ENCODE peak calls at places on chromosomes 11 and 22, in five cellular contexts. E, A, V, L and C are unnamed samples.
A peak's percentile ranks its signal among the peaks of the same experiment; 100 is the strongest.

GRCh38 chr11:48123934-48124755 is 92.5 kb upstream of the OR4B1 start:
- DNase-seq in A (no peak), V (no peak), L (no peak), E (no peak), C (no peak)

GRCh38 chr11:3892156-3892555 is 36.7 kb downstream of the STIM1 start:
- DNase-seq in A (no peak), V (no peak), L (no peak), E (no peak), C (no peak)

GRCh38 chr11:8060801-8061554 is 20.0 kb upstream of the TUB start:
- DNase-seq in L (no peak), E (no peak), A (no peak), V (no peak), C (no peak)

GRCh38 chr11:3605721-3606324 is 36.0 kb downstream of the ART5 start:
- DNase-seq in E (no peak), L (peak; percentile 47), A (no peak), V (no peak), C (no peak)

GRCh38 chr11:2919837-2920236 is 9.4 kb downstream of the PHLDA2 start:
- DNase-seq in A (no peak), L (no peak), E (no peak), V (no peak), C (no peak)

GRCh38 chr22:46661221-46661851 is 41.1 kb downstream of the GRAMD4 start:
- DNase-seq in V (no peak), A (no peak), L (peak; percentile 85), E (peak; percentile 62), C (peak; percentile 58)

GRCh38 chr11:69641681-69642548 is 959 bp downstream of the CCND1 start:
- DNase-seq in V (no peak), E (no peak), A (no peak), L (peak; percentile 28), C (no peak)

GRCh38 chr11:66291706-66292542 is at the start of gene TMEM151A:
- DNase-seq in E (no peak), L (no peak), V (no peak), A (no peak), C (no peak)

GRCh38 chr11:66768818-66769217 is 39.8 kb upstream of the SPTBN2 start:
- DNase-seq in E (no peak), L (no peak), A (no peak), V (no peak), C (no peak)

GRCh38 chr11:119681537-119681936 is 47.5 kb downstream of the NECTIN1 start:
- DNase-seq in V (no peak), L (no peak), A (no peak), E (no peak), C (no peak)

GRCh38 chr11:11827272-11827671 is 14.5 kb upstream of the USP47 start:
- DNase-seq in L (no peak), E (no peak), V (no peak), A (no peak), C (no peak)

GRCh38 chr11:70948855-70949551 is 303.4 kb downstream of the SHANK2 start:
- DNase-seq in A (no peak), V (no peak), L (no peak), E (no peak), C (no peak)

GRCh38 chr22:50696251-50696798 is 23.7 kb downstream of the SHANK3 start:
- DNase-seq in A (no peak), E (no peak), V (no peak), L (no peak), C (no peak)

GRCh38 chr22:45317551-45318167 is 7.9 kb downstream of the FAM118A start:
- DNase-seq in V (no peak), L (peak; percentile 9), E (no peak), A (peak; percentile 45), C (no peak)

GRCh38 chr11:109298865-109299264 is 123.1 kb upstream of the C11orf87 start:
- DNase-seq in V (no peak), L (no peak), A (no peak), E (no peak), C (no peak)

GRCh38 chr22:49995413-49996191 is 17.0 kb downstream of the IL17REL start:
- DNase-seq in L (no peak), E (no peak), V (no peak), A (no peak), C (no peak)

GRCh38 chr11:64472593-64473455 is 113.9 kb downstream of the RPS6KA4 start:
- DNase-seq in E (no peak), A (no peak), V (no peak), L (no peak), C (no peak)

GRCh38 chr11:14636119-14636518 is 7.5 kb upstream of the PDE3B start:
- DNase-seq in E (no peak), L (no peak), A (no peak), V (no peak), C (no peak)

DNA sequence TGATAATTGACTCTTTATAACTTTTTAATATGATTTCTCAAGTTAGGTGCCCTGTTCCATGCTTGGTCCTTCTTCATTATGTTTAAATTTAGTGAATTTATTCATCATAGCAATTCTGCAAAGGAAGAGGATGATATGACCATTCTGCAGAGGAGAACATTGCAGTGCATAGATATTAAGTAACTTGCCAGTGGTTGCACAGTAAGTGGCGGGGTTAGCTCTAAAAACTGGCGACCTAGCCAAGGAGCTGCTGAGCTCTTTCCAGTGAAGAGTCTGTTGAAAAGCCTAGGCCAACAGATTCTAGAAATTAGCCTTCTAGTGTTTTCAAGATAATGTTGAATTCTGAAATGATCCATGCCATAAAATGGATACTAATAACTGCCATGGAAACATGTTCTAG is 4.6 kb downstream of the EWSR1 start:
- DNase-seq in A (no peak), V (no peak), E (no peak), L (no peak), C (no peak)
- H3K36me3 ChIP-seq in A (no peaks in the 10 kb centered on the region), V (peaks cover 54% of the 10 kb centered on the region), E (peaks cover 85% of the 10 kb centered on the region), L (peaks cover 70% of the 10 kb centered on the region), C (peaks cover 63% of the 10 kb centered on the region)

DNA sequence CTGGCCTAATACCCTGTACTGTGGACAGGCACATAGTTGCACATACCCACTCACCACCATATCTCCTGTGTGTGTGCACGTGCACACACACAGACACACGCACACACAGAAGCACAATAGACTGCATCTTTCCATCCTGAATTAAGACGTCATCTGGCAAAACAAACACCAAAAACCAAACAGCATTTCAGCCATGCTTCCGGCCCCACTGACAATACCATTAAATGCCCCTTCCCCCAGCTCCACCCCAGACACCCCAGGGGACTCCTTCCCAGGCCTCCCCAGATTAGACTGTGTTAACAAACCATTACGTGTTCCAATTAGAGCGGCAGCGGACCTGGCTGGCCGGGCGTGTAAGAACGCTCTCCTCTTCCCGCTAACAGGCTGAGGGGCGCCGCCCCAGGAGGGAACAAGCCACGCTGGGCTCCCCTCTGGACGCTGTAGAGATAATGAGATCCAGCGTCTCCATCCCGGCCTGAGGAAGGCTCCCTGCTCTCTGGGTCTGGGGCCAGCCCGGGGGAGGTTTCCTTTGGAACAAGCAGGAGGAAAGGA is 72.7 kb downstream of the TP53I11 start:
- DNase-seq in L (no peak), E (no peak), V (no peak), A (no peak), C (no peak)
- H3K27me3 ChIP-seq in L (peaks cover 20% of the 10 kb centered on the region), E (no peaks in the 10 kb centered on the region), V (no peaks in the 10 kb centered on the region), A (no peaks in the 10 kb centered on the region), C (no peaks in the 10 kb centered on the region)

GRCh38 chr11:1414650-1415049 is 24.9 kb downstream of the BRSK2 start:
- DNase-seq in A (no peak), E (no peak), L (no peak), V (no peak), C (no peak)
- H3K9me3 ChIP-seq in A (peaks cover 28% of the 10 kb centered on the region), E (peaks cover 41% of the 10 kb centered on the region), L (peaks cover 4% of the 10 kb centered on the region), V (no peaks in the 10 kb centered on the region), C (peaks cover 8% of the 10 kb centered on the region)

GRCh38 chr11:10305964-10306918 is 1.4 kb downstream of the ADM start:
- DNase-seq in A (no peak), V (no peak), E (no peak), L (peak; percentile 34), C (peak; percentile 14)

GRCh38 chr11:10307022-10307410 is 2.1 kb downstream of the ADM start:
- DNase-seq in L (peak; percentile 89), E (no peak), V (no peak), A (no peak), C (no peak)

GRCh38 chr11:10304495-10305261 is at the start of gene ADM:
- DNase-seq in V (peak; percentile 78), A (peak; percentile 89), E (peak; percentile 91), L (peak; percentile 94), C (peak; percentile 58)

GRCh38 chr11:10303558-10304363 is 1.1 kb upstream of the ADM start:
- DNase-seq in E (no peak), A (no peak), V (peak; percentile 30), L (peak; percentile 67), C (peak; percentile 48)

DNA sequence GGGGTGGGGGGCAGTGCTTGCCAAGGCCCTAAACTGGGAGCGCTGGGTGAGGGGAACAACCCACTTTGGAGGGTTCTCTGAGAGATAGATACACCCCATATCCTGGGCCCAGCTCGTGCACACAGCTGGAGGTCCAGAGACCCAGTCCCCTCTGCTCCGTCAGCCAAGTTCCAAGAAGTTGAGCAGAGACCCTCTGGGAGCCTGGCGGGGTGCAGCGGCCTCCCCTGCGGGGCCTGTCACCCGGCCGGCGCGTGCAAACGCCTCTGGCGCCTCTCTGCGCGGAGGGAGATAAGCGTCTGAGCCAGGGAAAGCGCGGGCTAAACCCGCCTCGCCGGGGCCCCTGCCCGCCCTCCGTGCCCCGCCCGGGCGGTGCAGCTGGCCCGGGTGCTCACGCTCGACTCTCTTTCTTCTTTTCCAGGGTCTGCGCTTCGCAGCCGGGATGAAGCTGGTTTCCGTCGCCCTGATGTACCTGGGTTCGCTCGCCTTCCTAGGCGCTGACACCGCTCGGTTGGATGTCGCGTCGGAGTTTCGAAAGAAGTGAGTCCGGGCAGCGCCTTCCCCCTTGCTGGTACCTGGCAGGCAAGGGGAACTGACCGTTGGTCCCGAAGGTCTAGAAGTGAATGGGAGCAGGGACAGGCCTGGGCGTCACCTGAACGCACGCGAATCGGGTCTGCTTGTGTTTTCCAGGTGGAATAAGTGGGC is 540 bp downstream of the ADM start:
- DNase-seq in L (peak; percentile 36), E (no peak), A (no peak), V (no peak), C (peak; percentile 37)
- H3K36me3 ChIP-seq in L (no peaks in the 10 kb centered on the region), E (peaks cover 15% of the 10 kb centered on the region), A (no peaks in the 10 kb centered on the region), V (no peaks in the 10 kb centered on the region), C (no peaks in the 10 kb centered on the region)

DNA sequence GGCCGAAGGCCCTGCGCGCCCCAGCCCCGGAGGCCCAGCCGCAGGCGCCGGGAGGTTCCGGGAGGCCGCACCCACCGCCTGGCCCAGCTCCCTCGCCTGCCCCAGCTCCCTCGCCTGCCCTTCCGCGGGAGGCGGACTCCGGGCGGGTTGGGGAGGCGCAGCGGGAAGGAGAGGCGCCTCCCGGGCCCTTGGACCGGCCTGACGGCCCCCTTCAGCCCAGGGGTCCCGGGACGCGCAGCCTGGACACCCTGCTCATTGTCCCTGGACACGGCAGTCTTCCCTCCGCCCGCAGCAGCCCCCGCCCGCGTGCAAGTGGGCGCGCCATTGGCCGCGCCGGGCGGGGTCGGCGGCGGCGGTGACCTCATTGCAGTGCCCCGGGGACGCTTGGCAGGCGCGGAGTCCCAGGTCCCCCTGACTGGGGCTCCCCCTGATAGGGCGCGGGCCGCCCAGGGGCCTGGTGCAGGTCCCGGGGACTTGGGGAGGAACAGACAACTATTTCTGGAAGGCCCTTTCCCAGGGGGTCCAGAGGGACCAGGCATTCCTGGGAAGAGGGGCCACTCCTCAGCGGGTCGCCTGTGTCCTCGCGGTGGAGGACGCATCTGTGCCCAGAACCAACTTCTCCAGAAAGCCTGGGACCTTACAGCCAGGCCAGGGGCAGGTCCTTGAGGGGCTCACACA is 501 bp downstream of the CD151 start:
- DNase-seq in E (no peak), A (peak; percentile 76), V (no peak), L (no peak), C (no peak)
- H3K27me3 ChIP-seq in E (no peaks in the 10 kb centered on the region), A (no peaks in the 10 kb centered on the region), V (peaks cover 25% of the 10 kb centered on the region), L (no peaks in the 10 kb centered on the region), C (peaks cover 3% of the 10 kb centered on the region)

GRCh38 chr11:62727007-62727832 is at the start of gene HNRNPUL2:
- DNase-seq in V (peak; percentile 97), E (peak; percentile 98), L (peak; percentile 100), A (peak; percentile 98), C (peak; percentile 99)
- H3K9me3 ChIP-seq in V (no peaks in the 10 kb centered on the region), E (no peaks in the 10 kb centered on the region), L (no peaks in the 10 kb centered on the region), A (no peaks in the 10 kb centered on the region), C (no peaks in the 10 kb centered on the region)